ENCODE peak calls at places on chromosomes 7 and 10, in four cellular contexts. W is aorta, O is IMR-90, H is GM23248. X is an unnamed sample.
A peak's percentile ranks its signal among the peaks of the same experiment; 100 is the strongest.

GRCh38 chr10:18097524-18097923 is 42.7 kb upstream of the CACNB2 start:
- DNase-seq in W (no peak), O (peak; percentile 49), H (peak; percentile 64), X (peak; percentile 1)

GRCh38 chr7:2001601-2002442 is 230.9 kb downstream of the MAD1L1 start:
- DNase-seq in W (peak; percentile 70), O (no peak), H (no peak), X (peak; percentile 9)

GRCh38 chr10:46299531-46300366 is 13.0 kb downstream of the ANTXRL start:
- DNase-seq in W (peak; percentile 61), O (no peak), H (no peak), X (no peak)

GRCh38 chr10:5550621-5551530 is 26.1 kb downstream of the CALML3 start:
- DNase-seq in W (peak; percentile 73), O (peak; percentile 53), H (no peak), X (peak; percentile 85)

GRCh38 chr10:12299222-12299973 is 49.9 kb upstream of the CAMK1D start:
- DNase-seq in W (peak; percentile 10), O (no peak), H (no peak), X (no peak)

GRCh38 chr10:114499630-114500190 is 95.4 kb upstream of the AFAP1L2 start:
- DNase-seq in W (no peak), O (no peak), H (no peak), X (peak; percentile 97)

GRCh38 chr7:70071786-70072185 is 473.5 kb downstream of the AUTS2 start:
- DNase-seq in W (no peak), O (no peak), H (no peak), X (no peak)

GRCh38 chr7:100706672-100707311 is 871 bp downstream of the POP7 start:
- DNase-seq in W (peak; percentile 82), O (no peak), H (peak; percentile 20), X (no peak)

GRCh38 chr7:22849158-22849557 is 26.5 kb upstream of the TOMM7 start:
- DNase-seq in W (no peak), O (no peak), H (no peak), X (no peak)

GRCh38 chr7:31335161-31335888 is 5.2 kb downstream of the NEUROD6 start:
- DNase-seq in W (no peak), O (no peak), H (no peak), X (no peak)
- H3K4me3 ChIP-seq in W (no peak overlapping the region), O (no peak overlapping the region), H (no peak overlapping the region), X (no peak overlapping the region)

DNA sequence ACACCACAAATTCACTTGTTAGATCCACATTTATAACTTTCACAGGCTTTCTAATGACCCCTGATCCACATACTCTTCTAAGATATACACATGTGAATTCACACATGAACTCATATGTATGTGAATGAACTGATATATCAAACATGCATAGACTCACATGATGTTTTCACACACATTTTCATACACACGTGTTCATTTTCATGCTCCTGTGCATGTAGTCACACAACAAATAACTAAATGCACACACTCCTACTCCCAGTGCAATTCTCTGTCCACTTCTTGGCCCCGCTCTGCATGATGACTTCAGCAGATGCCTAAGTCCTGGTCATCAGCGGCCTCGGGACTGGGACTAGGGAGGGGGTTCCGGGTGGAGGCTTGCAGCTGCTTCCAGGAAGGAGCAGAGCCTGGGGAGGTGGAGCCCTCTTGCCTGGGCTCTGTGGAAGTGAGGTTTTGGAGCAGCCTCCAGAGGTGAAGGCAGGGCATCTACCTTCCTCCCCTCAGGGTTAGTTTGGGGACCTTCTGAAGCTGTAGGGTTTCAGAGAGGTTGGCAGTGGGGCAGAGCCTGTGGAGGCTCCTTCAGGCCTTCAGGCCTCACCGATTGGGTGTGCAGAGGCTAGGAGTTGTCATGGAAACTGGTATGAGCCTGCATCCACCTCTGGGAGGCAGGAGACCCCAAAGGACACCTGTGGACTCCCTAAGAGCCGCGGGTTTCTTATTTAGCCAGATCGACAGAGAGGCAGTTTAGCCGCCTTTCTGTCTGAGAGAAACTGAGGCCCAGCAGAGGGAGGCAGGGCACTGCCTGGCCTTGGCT is 1.8 kb downstream of the LZTS2 start:
- DNase-seq in W (peak; percentile 95), O (peak; percentile 95), H (peak; percentile 97), X (peak; percentile 62)
- H3K4me3 ChIP-seq in W (peak overlapping the region; percentile 69), O (peak overlapping the region; percentile 78), H (peak overlapping the region; percentile 98), X (peak overlapping the region; percentile 90)

DNA sequence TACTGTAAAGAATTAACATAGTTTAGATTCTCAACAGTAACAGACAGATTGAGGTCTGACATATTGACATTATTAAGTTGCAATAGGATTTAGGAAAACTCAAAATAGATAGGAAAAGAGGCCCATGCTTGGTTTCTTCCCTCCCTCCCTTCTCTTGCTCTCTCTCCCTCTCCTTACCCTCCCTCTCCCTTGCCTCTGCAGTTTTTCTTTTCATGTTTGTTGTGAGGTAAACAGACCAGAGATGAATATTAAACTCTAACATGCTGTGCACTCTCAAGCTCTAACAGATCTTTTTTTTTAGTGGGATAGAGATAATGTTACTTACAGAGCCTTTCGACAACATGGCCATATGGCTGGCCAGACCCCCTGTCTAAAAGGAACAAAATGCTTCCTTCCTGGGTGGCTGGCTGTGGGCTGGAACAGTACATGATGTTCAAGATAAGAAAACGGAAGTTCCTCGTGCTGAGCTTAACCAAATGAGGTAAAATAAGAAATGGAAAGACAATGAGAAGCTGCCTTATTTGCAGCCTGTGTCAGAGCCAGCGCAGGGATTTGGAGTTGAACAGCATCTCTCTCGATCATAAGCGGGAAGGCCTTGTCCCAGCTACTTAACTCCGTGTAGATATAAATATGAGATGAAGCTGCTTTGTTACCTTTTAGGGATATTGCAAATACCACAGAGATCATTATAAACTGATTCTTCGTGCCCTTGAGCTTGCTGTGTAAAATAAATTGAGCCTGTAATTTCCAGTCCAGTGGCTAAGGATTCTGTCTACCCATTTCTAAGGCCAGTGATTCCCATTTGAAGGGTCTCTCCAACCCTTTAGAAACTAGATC is 391.9 kb upstream of the NPVF start:
- DNase-seq in W (no peak), O (no peak), H (no peak), X (no peak)
- H3K4me3 ChIP-seq in W (no peak overlapping the region), O (no peak overlapping the region), H (no peak overlapping the region), X (no peak overlapping the region)

GRCh38 chr7:120993575-120994191 is 5.2 kb downstream of the CPED1 start:
- DNase-seq in W (no peak), O (peak; percentile 56), H (peak; percentile 87), X (peak; percentile 38)

GRCh38 chr7:120991570-120991969 is 3.1 kb downstream of the CPED1 start:
- DNase-seq in W (no peak), O (peak; percentile 90), H (peak; percentile 79), X (no peak)

GRCh38 chr7:120992272-120993010 is 3.9 kb downstream of the CPED1 start:
- DNase-seq in W (no peak), O (no peak), H (no peak), X (no peak)

GRCh38 chr7:120994512-120995363 is 6.2 kb downstream of the CPED1 start:
- DNase-seq in W (no peak), O (no peak), H (no peak), X (no peak)

GRCh38 chr7:120993011-120993574 is 4.6 kb downstream of the CPED1 start:
- DNase-seq in W (no peak), O (peak; percentile 26), H (peak; percentile 57), X (no peak)
- H3K4me3 ChIP-seq in W (peak overlapping the region; percentile 47), O (peak overlapping the region; percentile 37), H (peak overlapping the region; percentile 78), X (no peak overlapping the region)

GRCh38 chr10:52314822-52315552 is 906 bp downstream of the DKK1 start:
- DNase-seq in W (peak; percentile 77), O (peak; percentile 41), H (peak; percentile 81), X (peak; percentile 39)

GRCh38 chr10:52313350-52314006 is 603 bp upstream of the DKK1 start:
- DNase-seq in W (no peak), O (peak; percentile 32), H (peak; percentile 27), X (no peak)

GRCh38 chr10:52316005-52316404 is 1.9 kb downstream of the DKK1 start:
- DNase-seq in W (no peak), O (peak; percentile 56), H (peak; percentile 58), X (no peak)

GRCh38 chr10:52314007-52314821 is at the start of gene DKK1:
- DNase-seq in W (peak; percentile 87), O (peak; percentile 76), H (peak; percentile 92), X (peak; percentile 87)

GRCh38 chr10:52312999-52313349 is 1.1 kb upstream of the DKK1 start:
- DNase-seq in W (no peak), O (peak; percentile 6), H (peak; percentile 24), X (no peak)
- H3K4me3 ChIP-seq in W (no peak overlapping the region), O (peak overlapping the region; percentile 81), H (peak overlapping the region; percentile 92), X (peak overlapping the region; percentile 90)

X was measured in mammary epithelial cell.